ENCODE peak calls at places on chromosomes 2 and 18, in six cellular contexts. J is IMR-90, B is trophoblast cell, P is H1, G is H9, S is mesenchymal stem cell. Z is an unnamed sample. For H3K27me3, the result is how much of the 10 kb centered on the place peaks cover.

GRCh38 chr2:19109521-19109920 is 248.9 kb downstream of the OSR1 start:
- DNase-seq in J (no peak), B (no peak), P (no peak), G (no peak), S (no peak), Z (no peak)

GRCh38 chr18:79476031-79476917 is 80.5 kb downstream of the NFATC1 start:
- DNase-seq in J (no peak), B (no peak), P (no peak), G (no peak), S (no peak), Z (no peak)

GRCh38 chr2:175205523-175205922 is 24.0 kb upstream of the ATP5MC3 start:
- DNase-seq in J (peak), B (no peak), P (no peak), G (no peak), S (peak), Z (no peak)

GRCh38 chr2:237157551-237158102 is 71.9 kb downstream of the COPS8 start:
- DNase-seq in J (peak), B (no peak), P (no peak), G (no peak), S (no peak), Z (no peak)

GRCh38 chr18:7904529-7904928 is 337.4 kb downstream of the PTPRM start:
- DNase-seq in J (peak), B (no peak), P (no peak), G (no peak), S (peak), Z (no peak)

GRCh38 chr2:43518182-43518581 is 77.7 kb downstream of the THADA start:
- DNase-seq in J (peak), B (no peak), P (no peak), G (no peak), S (no peak), Z (no peak)

GRCh38 chr2:42147641-42148274 is 21.4 kb upstream of the EML4 start:
- DNase-seq in J (peak), B (peak), P (no peak), G (no peak), S (peak), Z (no peak)

GRCh38 chr2:214611015-214611414 is 198.5 kb downstream of the BARD1 start:
- DNase-seq in J (no peak), B (no peak), P (no peak), G (no peak), S (no peak), Z (no peak)

GRCh38 chr2:237593036-237593435 is 2.5 kb upstream of the RAB17 start:
- DNase-seq in J (no peak), B (peak), P (no peak), G (no peak), S (no peak), Z (no peak)

GRCh38 chr18:48663931-48664847 is 125.4 kb downstream of the CTIF start:
- DNase-seq in J (peak), B (peak), P (peak), G (peak), S (peak), Z (peak)

GRCh38 chr2:157874278-157874825 is 1.8 kb downstream of the ACVR1 start:
- DNase-seq in J (no peak), B (no peak), P (no peak), G (no peak), S (peak), Z (no peak)

GRCh38 chr2:190408538-190409271 is 550 bp downstream of the MFSD6 start:
- DNase-seq in J (no peak), B (peak), P (peak), G (peak), S (peak), Z (peak)

GRCh38 chr2:64173156-64174135 is 29.2 kb upstream of the PELI1 start:
- DNase-seq in J (peak), B (no peak), P (no peak), G (no peak), S (no peak), Z (no peak)

GRCh38 chr2:33214857-33215256 is 261.6 kb upstream of the RASGRP3 start:
- DNase-seq in J (no peak), B (no peak), P (no peak), G (no peak), S (no peak), Z (no peak)

GRCh38 chr2:233114421-233114861 is 54.3 kb downstream of the INPP5D start:
- DNase-seq in J (no peak), B (no peak), P (no peak), G (no peak), S (no peak), Z (no peak)

GRCh38 chr2:216692636-216693413 is 2.5 kb downstream of the IGFBP5 start:
- DNase-seq in J (peak), B (no peak), P (peak), G (peak), S (peak), Z (peak)

GRCh38 chr2:165675551-165675968 is 118.5 kb downstream of the GALNT3 start:
- DNase-seq in J (no peak), B (no peak), P (no peak), G (no peak), S (no peak), Z (no peak)

GRCh38 chr2:19900536-19901200 is 1.1 kb downstream of the TTC32 start:
- DNase-seq in J (no peak), B (no peak), P (no peak), G (no peak), S (peak), Z (no peak)

GRCh38 chr18:51211552-51211951 is 14.1 kb upstream of the MEX3C start:
- DNase-seq in J (peak), B (peak), P (no peak), G (no peak), S (peak), Z (no peak)

GRCh38 chr2:100903534-100904258 is 83.8 kb downstream of the NPAS2 start:
- DNase-seq in J (peak), B (peak), P (no peak), G (no peak), S (peak), Z (no peak)

GRCh38 chr2:23380562-23381065 is 4.4 kb upstream of the KLHL29 start:
- DNase-seq in J (peak), B (no peak), P (no peak), G (no peak), S (peak), Z (no peak)

GRCh38 chr2:237685408-237685807 is 58.0 kb downstream of the LRRFIP1 start:
- DNase-seq in J (no peak), B (no peak), P (no peak), G (peak), S (peak), Z (no peak)

GRCh38 chr18:58552057-58552461 is 76.8 kb downstream of the ALPK2 start:
- DNase-seq in J (peak), B (no peak), P (no peak), G (no peak), S (peak), Z (no peak)

GRCh38 chr2:227515742-227516141 is 43.8 kb downstream of the AGFG1 start:
- DNase-seq in J (no peak), B (peak), P (no peak), G (no peak), S (no peak), Z (no peak)

GRCh38 chr2:171160630-171161424 is at the start of gene TLK1:
- DNase-seq in J (peak), B (peak), P (peak), G (peak), S (peak), Z (peak)

GRCh38 chr2:190119257-190119656 is 56.7 kb upstream of the MSTN start:
- DNase-seq in J (no peak), B (no peak), P (peak), G (peak), S (no peak), Z (no peak)

GRCh38 chr2:218988164-218988563 is 3.2 kb upstream of the FEV start:
- DNase-seq in J (no peak), B (no peak), P (no peak), G (no peak), S (no peak), Z (no peak)

GRCh38 chr2:218988650-218989049 is 3.7 kb upstream of the FEV start:
- DNase-seq in J (no peak), B (no peak), P (no peak), G (no peak), S (no peak), Z (no peak)

GRCh38 chr2:218991674-218992168 is 1.5 kb downstream of the CRYBA2 start:
- DNase-seq in J (peak), B (no peak), P (no peak), G (no peak), S (peak), Z (no peak)

GRCh38 chr2:218990612-218991011 is 2.6 kb downstream of the CRYBA2 start:
- DNase-seq in J (no peak), B (no peak), P (no peak), G (no peak), S (no peak), Z (no peak)

DNA sequence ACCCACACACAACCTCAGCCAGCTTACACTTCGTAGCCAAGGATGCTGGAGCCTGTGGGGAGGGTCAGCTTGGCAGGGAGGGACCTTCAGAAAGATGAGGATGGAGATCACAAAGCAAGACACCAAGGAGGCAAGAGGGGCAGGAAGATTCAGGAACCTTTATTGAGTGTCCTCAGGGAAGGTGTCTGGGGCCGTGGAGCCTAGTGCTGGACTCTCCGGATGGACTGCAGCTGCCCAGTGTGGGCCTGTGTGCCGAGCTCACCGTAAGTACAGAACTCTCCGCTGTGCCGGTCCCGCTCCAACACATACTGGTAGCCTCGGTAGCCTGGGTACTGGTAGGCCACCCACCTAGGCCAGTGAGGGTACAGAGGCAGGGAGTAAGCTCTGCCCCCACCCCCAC is 3.2 kb downstream of the CRYBA2 start:
- DNase-seq in J (no peak), B (no peak), P (no peak), G (no peak), S (no peak), Z (no peak)
- H3K27me3 ChIP-seq in J (half or more), B (half or more), P (half or more), G (half or more), S (half or more), Z (half or more)

GRCh38 chr2:208300847-208301618 is 35.0 kb downstream of the PIKFYVE start:
- DNase-seq in J (no peak), B (no peak), P (no peak), G (no peak), S (no peak), Z (no peak)
- H4K91ac ChIP-seq in J (no peak), B (no peak), P (no peak), G (no peak), S (no peak), Z (no peak)

DNA sequence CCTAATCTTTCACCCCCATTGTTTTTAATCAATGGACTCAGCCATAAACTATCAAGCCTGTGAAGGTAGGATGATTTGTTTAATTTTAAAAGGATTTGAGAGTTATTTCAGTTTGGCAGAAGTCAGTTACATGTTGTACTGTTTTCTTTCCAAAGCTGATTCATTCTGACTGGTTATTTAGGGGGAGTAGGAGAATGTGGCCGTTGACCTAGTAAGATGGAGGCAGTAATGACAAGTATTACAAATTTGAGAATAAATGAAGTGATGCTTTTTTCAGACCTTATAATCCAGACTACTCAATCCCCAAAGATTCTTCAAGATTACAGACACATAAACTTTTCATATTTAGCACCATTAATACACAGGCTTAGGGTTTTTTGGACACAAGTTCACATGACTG is 4.3 kb downstream of the EPHA4 start:
- DNase-seq in J (peak), B (no peak), P (no peak), G (no peak), S (no peak), Z (no peak)
- H3K27me3 ChIP-seq in J (under half), B (under half), P (under half), G (under half), S (under half), Z (under half)

GRCh38 chr2:122543815-122544214 is 788.4 kb downstream of the TSN start:
- DNase-seq in J (peak), B (peak), P (no peak), G (no peak), S (no peak), Z (no peak)
- H4K91ac ChIP-seq in J (no peak), B (no peak), P (no peak), G (no peak), S (no peak), Z (no peak)

GRCh38 chr2:1973636-1974035 is 229.3 kb upstream of the PXDN start:
- DNase-seq in J (no peak), B (no peak), P (no peak), G (no peak), S (no peak), Z (no peak)
- H3K27me3 ChIP-seq in J (under half), B (under half), P (under half), G (under half), S (under half), Z (under half)

DNA sequence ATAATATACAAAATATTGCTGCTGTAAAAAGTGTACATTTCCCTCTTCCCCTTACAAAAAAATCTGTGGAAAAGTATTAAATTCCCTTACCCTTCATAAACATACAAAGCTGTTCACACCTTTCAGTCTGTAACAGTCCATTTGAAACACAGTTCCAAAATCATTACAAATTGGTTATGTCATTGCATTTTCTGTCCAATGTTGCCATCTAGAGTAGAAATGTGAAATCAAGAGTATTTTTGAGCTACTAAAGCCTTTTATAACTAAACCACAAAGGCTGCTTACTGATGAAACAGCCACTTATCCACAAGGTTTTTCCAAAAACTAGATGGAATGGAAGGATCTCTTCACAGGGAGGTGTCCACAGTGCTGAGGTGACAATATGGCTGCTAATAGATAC is 72.5 kb downstream of the SS18 start:
- DNase-seq in J (no peak), B (no peak), P (no peak), G (no peak), S (no peak), Z (no peak)
- H4K91ac ChIP-seq in J (no peak), B (no peak), P (no peak), G (no peak), S (no peak), Z (no peak)

GRCh38 chr2:16151281-16151570 is 210.9 kb downstream of the MYCN start:
- DNase-seq in J (no peak), B (no peak), P (peak), G (no peak), S (no peak), Z (no peak)

GRCh38 chr2:16151651-16152050 is 211.3 kb downstream of the MYCN start:
- DNase-seq in J (no peak), B (no peak), P (no peak), G (no peak), S (no peak), Z (no peak)

GRCh38 chr2:16148632-16149348 is 208.4 kb downstream of the MYCN start:
- DNase-seq in J (no peak), B (peak), P (peak), G (no peak), S (no peak), Z (no peak)

GRCh38 chr2:16150456-16151280 is 210.3 kb downstream of the MYCN start:
- DNase-seq in J (no peak), B (no peak), P (peak), G (no peak), S (no peak), Z (no peak)

DNA sequence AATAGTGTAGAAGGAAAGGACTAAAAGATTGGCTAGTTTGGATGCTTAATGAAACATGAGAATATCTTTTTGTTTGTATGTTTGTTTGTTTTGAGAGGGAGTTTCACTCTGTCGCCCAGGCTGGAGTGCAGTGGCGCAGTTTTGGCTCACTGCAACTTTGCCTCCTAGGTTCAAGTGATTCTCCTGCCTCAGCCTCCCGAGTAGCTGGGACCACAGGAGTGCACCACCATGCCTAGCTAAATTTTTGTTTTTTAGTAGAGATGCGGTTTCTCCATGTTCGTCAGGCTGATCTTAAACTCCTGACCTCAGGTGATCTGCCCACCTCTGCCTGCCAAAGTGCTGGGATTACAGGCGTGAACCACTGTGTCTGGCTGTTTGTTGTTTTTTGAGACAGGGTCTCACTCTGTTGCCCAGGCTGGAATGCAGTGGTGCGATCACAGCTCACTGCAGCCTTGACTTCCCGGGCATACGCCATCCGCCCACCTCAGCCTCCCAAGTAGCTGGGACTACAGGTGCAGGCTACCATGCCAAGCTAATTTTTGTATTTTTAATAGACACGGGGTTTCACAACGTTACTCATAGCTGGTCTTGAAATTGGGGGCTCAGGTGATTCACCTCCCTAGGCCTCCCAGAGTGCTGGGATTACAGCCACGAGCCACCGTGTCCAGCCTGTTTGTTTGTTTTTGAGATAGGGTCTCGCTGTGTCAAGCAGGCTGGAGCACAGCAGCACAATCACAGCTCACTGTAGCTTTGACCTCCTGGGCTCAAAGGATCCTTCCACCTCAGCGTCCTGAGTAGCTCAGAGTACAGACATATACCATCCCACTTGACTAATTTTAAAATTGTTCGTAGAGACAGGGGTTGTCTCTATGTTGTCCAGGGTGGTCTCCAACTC is 209.2 kb downstream of the MYCN start:
- DNase-seq in J (no peak), B (no peak), P (peak), G (no peak), S (no peak), Z (no peak)
- H3K27me3 ChIP-seq in J (under half), B (under half), P (under half), G (under half), S (under half), Z (under half)

DNA sequence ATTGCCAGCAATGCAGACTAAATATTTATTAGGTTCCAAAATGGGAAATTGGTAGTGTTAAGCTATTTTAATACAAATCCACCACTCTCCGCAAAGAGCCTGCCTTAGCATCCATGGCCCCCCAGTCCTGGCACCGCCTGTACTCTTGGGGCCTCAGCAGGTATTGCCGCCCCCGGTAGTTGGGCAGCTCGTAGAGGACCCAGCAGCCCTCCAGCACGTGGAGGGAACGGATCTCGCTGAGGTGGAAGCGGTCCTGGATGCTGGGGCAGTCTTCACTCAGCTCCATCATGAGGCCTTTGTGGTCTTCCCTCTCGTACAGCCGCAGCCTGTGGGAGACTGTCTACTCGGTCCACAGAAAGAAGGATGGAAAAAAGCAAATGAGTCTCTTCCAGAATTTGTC is 1.5 kb downstream of the CRYGC start:
- DNase-seq in J (no peak), B (no peak), P (peak), G (no peak), S (no peak), Z (no peak)
- H4K91ac ChIP-seq in J (no peak), B (peak), P (no peak), G (no peak), S (no peak), Z (no peak)